ENCODE peak calls at places on chromosomes 16 and 17, in seven cellular contexts. Q, J, U, O, Y, S and C are unnamed samples.

GRCh38 chr16:48829911-48830310 is 219.9 kb upstream of the N4BP1 start:
- DNase-seq in Q (no peak), J (no peak), U (no peak), O (no peak), Y (no peak), S (no peak), C (no peak)

GRCh38 chr16:14172200-14172805 is 101.2 kb downstream of the MRTFB start:
- DNase-seq in Q (no peak), J (no peak), U (no peak), O (no peak), Y (peak), S (no peak), C (no peak)

GRCh38 chr16:66414891-66415290 is 12.2 kb upstream of the BEAN1 start:
- DNase-seq in Q (no peak), J (no peak), U (no peak), O (no peak), Y (peak), S (peak), C (no peak)

GRCh38 chr16:58485184-58485887 is 14.6 kb upstream of the NDRG4 start:
- DNase-seq in Q (no peak), J (no peak), U (no peak), O (no peak), Y (no peak), S (no peak), C (no peak)

GRCh38 chr17:61338000-61338864 is 61.4 kb upstream of the TBX2 start:
- DNase-seq in Q (no peak), J (no peak), U (peak), O (no peak), Y (peak), S (no peak), C (no peak)

GRCh38 chr16:87165151-87165550 is 152.0 kb downstream of the C16orf95 start:
- DNase-seq in Q (no peak), J (no peak), U (no peak), O (no peak), Y (no peak), S (no peak), C (no peak)

GRCh38 chr17:69713815-69714214 is 299.3 kb downstream of the MAP2K6 start:
- DNase-seq in Q (no peak), J (no peak), U (no peak), O (no peak), Y (no peak), S (no peak), C (no peak)

GRCh38 chr17:71801301-71801700 is 319.5 kb upstream of the SOX9 start:
- DNase-seq in Q (no peak), J (no peak), U (no peak), O (no peak), Y (no peak), S (no peak), C (no peak)

GRCh38 chr16:11955713-11956123 is 9.3 kb upstream of the TNFRSF17 start:
- DNase-seq in Q (no peak), J (no peak), U (no peak), O (no peak), Y (peak), S (peak), C (no peak)

GRCh38 chr16:54160939-54161897 is 125.4 kb downstream of the IRX3 start:
- DNase-seq in Q (no peak), J (no peak), U (no peak), O (no peak), Y (no peak), S (no peak), C (no peak)

GRCh38 chr17:6343191-6343590 is 91.7 kb downstream of the AIPL1 start:
- DNase-seq in Q (no peak), J (no peak), U (no peak), O (no peak), Y (no peak), S (no peak), C (no peak)

GRCh38 chr17:27417596-27418365 is 38.5 kb upstream of the KSR1 start:
- DNase-seq in Q (no peak), J (no peak), U (no peak), O (no peak), Y (no peak), S (no peak), C (no peak)

GRCh38 chr16:626787-627457 is 3.9 kb upstream of the WFIKKN1 start:
- DNase-seq in Q (no peak), J (no peak), U (no peak), O (no peak), Y (peak), S (peak), C (no peak)

GRCh38 chr17:71753070-71753469 is 367.8 kb upstream of the SOX9 start:
- DNase-seq in Q (no peak), J (no peak), U (no peak), O (no peak), Y (no peak), S (no peak), C (no peak)